ENCODE peak calls at places on chromosomes 2 and 18, in four cellular contexts. G is AG09309, B is EL, V is mucosa of gallbladder. D is an unnamed sample.

GRCh38 chr2:189542145-189542882 is 38.3 kb downstream of the SLC40A1 start:
- DNase-seq in G (no peak), B (no peak), V (peak), D (no peak)

GRCh38 chr2:39468574-39469331 is 31.7 kb upstream of the MAP4K3 start:
- DNase-seq in G (no peak), B (peak), V (no peak), D (peak)

GRCh38 chr2:196431957-196432356 is 207.6 kb upstream of the CCDC150 start:
- DNase-seq in G (no peak), B (peak), V (no peak), D (peak)

GRCh38 chr2:219664958-219665357 is 37.5 kb downstream of the SLC4A3 start:
- DNase-seq in G (no peak), B (no peak), V (peak), D (peak)

GRCh38 chr2:213069531-213069930 is 81.9 kb downstream of the IKZF2 start:
- DNase-seq in G (no peak), B (no peak), V (no peak), D (peak)

GRCh38 chr18:79523221-79523737 is 127.5 kb downstream of the NFATC1 start:
- DNase-seq in G (no peak), B (no peak), V (no peak), D (no peak)

GRCh38 chr2:73985318-73986084 is 791 bp downstream of the TET3 start:
- DNase-seq in G (no peak), B (peak), V (no peak), D (no peak)

GRCh38 chr18:14919666-14920065 is 171.7 kb downstream of the ANKRD30B start:
- DNase-seq in G (no peak), B (no peak), V (peak), D (no peak)

GRCh38 chr2:192195548-192196418 is 1.1 kb upstream of the TMEFF2 start:
- DNase-seq in G (no peak), B (peak), V (no peak), D (peak)

GRCh38 chr2:235499306-235499812 is 5.5 kb downstream of the AGAP1 start:
- DNase-seq in G (no peak), B (no peak), V (no peak), D (no peak)

GRCh38 chr2:232609607-232610006 is 23.8 kb upstream of the EFHD1 start:
- DNase-seq in G (no peak), B (no peak), V (no peak), D (no peak)

GRCh38 chr2:64359892-64360657 is 93.9 kb upstream of the LGALSL start:
- DNase-seq in G (peak), B (peak), V (peak), D (peak)

GRCh38 chr2:181174880-181175590 is 194.6 kb downstream of the UBE2E3 start:
- DNase-seq in G (no peak), B (no peak), V (no peak), D (peak)

GRCh38 chr2:204183608-204184007 is 247.0 kb downstream of the ICOS start:
- DNase-seq in G (no peak), B (no peak), V (no peak), D (no peak)

D was measured in IMR-90.